ENCODE peak calls at places on chromosome 10, in nine cellular contexts. W is AG10803, E is RWPE1, A is psoas muscle, O is choroid plexus epithelial cell, G is left lung, Z is astrocyte of the spinal cord, S is HCT116, H is progenitor cell of endocrine pancreas. P is an unnamed sample.

GRCh38 chr10:79061441-79062315 is 7.1 kb upstream of the ZMIZ1 start:
- DNase-seq in W (no peak), E (no peak), A (peak), O (no peak), G (peak), Z (no peak), S (no peak), H (no peak), P (no peak)

GRCh38 chr10:129905553-129905952 is 58.5 kb downstream of the EBF3 start:
- DNase-seq in W (no peak), E (no peak), A (peak), O (no peak), G (no peak), Z (no peak), S (no peak), H (no peak), P (no peak)

GRCh38 chr10:25562547-25562946 is 371.5 kb upstream of the MYO3A start:
- DNase-seq in W (no peak), E (no peak), A (no peak), O (no peak), G (no peak), Z (no peak), S (no peak), H (no peak), P (no peak)

GRCh38 chr10:9625266-9625776 is 1392.4 kb upstream of the CELF2 start:
- DNase-seq in W (no peak), E (no peak), A (no peak), O (peak), G (no peak), Z (peak), S (no peak), H (no peak), P (no peak)

GRCh38 chr10:74081192-74081803 is 69.3 kb downstream of the AP3M1 start:
- DNase-seq in W (peak), E (peak), A (no peak), O (peak), G (no peak), Z (peak), S (peak), H (no peak), P (no peak)

GRCh38 chr10:27911645-27912044 is 87.2 kb downstream of the ODAD2 start:
- DNase-seq in W (peak), E (no peak), A (no peak), O (peak), G (no peak), Z (peak), S (no peak), H (no peak), P (peak)

GRCh38 chr10:62463364-62463763 is 89.2 kb downstream of the ZNF365 start:
- DNase-seq in W (no peak), E (no peak), A (no peak), O (no peak), G (no peak), Z (no peak), S (no peak), H (no peak), P (no peak)

GRCh38 chr10:620971-621370 is 68.5 kb downstream of the DIP2C start:
- DNase-seq in W (no peak), E (no peak), A (no peak), O (no peak), G (no peak), Z (no peak), S (no peak), H (no peak), P (no peak)

GRCh38 chr10:35331894-35332640 is 4.2 kb upstream of the CCNY start:
- DNase-seq in W (peak), E (peak), A (no peak), O (peak), G (no peak), Z (peak), S (peak), H (no peak), P (peak)

GRCh38 chr10:69004821-69005220 is 16.2 kb downstream of the KIFBP start:
- DNase-seq in W (peak), E (peak), A (no peak), O (peak), G (no peak), Z (peak), S (peak), H (no peak), P (peak)

GRCh38 chr10:70588255-70588654 is 14.3 kb downstream of the PRF1 start:
- DNase-seq in W (no peak), E (no peak), A (no peak), O (peak), G (no peak), Z (no peak), S (no peak), H (no peak), P (no peak)

GRCh38 chr10:114332808-114333207 is 71.5 kb downstream of the AFAP1L2 start:
- DNase-seq in W (peak), E (no peak), A (no peak), O (no peak), G (no peak), Z (no peak), S (no peak), H (no peak), P (no peak)

GRCh38 chr10:96987842-96988175 is 155.7 kb downstream of the LCOR start:
- DNase-seq in W (peak), E (no peak), A (no peak), O (no peak), G (no peak), Z (no peak), S (no peak), H (no peak), P (no peak)

GRCh38 chr10:133608855-133609254 is 17.7 kb downstream of the FRG2B start:
- DNase-seq in W (peak), E (peak), A (no peak), O (peak), G (no peak), Z (no peak), S (no peak), H (no peak), P (no peak)

GRCh38 chr10:75191821-75192568 is 18.6 kb upstream of the VDAC2 start:
- DNase-seq in W (peak), E (peak), A (peak), O (peak), G (peak), Z (peak), S (no peak), H (no peak), P (peak)

GRCh38 chr10:122561212-122561611 is 658 bp downstream of the DMBT1 start:
- DNase-seq in W (no peak), E (no peak), A (no peak), O (no peak), G (no peak), Z (no peak), S (no peak), H (no peak), P (no peak)

GRCh38 chr10:79146611-79147130 is 77.9 kb downstream of the ZMIZ1 start:
- DNase-seq in W (peak), E (no peak), A (peak), O (no peak), G (peak), Z (no peak), S (no peak), H (no peak), P (no peak)

GRCh38 chr10:119201233-119201632 is 6.1 kb upstream of the GRK5 start:
- DNase-seq in W (no peak), E (peak), A (no peak), O (no peak), G (no peak), Z (no peak), S (no peak), H (no peak), P (no peak)

GRCh38 chr10:13453896-13454295 is 74.9 kb downstream of the BEND7 start:
- DNase-seq in W (no peak), E (no peak), A (no peak), O (peak), G (peak), Z (no peak), S (no peak), H (no peak), P (no peak)

GRCh38 chr10:47028466-47028865 is 117.2 kb downstream of the PTPN20 start:
- DNase-seq in W (no peak), E (no peak), A (no peak), O (no peak), G (peak), Z (no peak), S (no peak), H (no peak), P (no peak)

GRCh38 chr10:125252937-125253336 is 92.6 kb upstream of the CTBP2 start:
- DNase-seq in W (no peak), E (no peak), A (no peak), O (no peak), G (no peak), Z (no peak), S (no peak), H (no peak), P (no peak)

GRCh38 chr10:118840776-118841468 is 86.2 kb upstream of the CACUL1 start:
- DNase-seq in W (no peak), E (no peak), A (no peak), O (no peak), G (no peak), Z (no peak), S (no peak), H (no peak), P (no peak)

GRCh38 chr10:21055339-21056135 is 158.4 kb upstream of the NEBL start:
- DNase-seq in W (no peak), E (no peak), A (no peak), O (no peak), G (no peak), Z (no peak), S (no peak), H (no peak), P (no peak)

GRCh38 chr10:5656737-5657579 is 9.4 kb downstream of the ASB13 start:
- DNase-seq in W (no peak), E (no peak), A (no peak), O (no peak), G (no peak), Z (no peak), S (no peak), H (no peak), P (no peak)

GRCh38 chr10:34526758-34527730 is 288.1 kb downstream of the PARD3 start:
- DNase-seq in W (peak), E (peak), A (no peak), O (peak), G (no peak), Z (peak), S (peak), H (no peak), P (peak)

GRCh38 chr10:86757110-86757790 is 831 bp downstream of the BMPR1A start:
- DNase-seq in W (peak), E (peak), A (peak), O (peak), G (peak), Z (peak), S (peak), H (peak), P (no peak)

GRCh38 chr10:52216852-52217251 is 97.2 kb upstream of the DKK1 start:
- DNase-seq in W (peak), E (no peak), A (no peak), O (peak), G (no peak), Z (peak), S (no peak), H (no peak), P (peak)

GRCh38 chr10:78756604-78757442 is 311.9 kb upstream of the ZMIZ1 start:
- DNase-seq in W (peak), E (peak), A (peak), O (peak), G (peak), Z (peak), S (peak), H (no peak), P (peak)

GRCh38 chr10:80409121-80409520 is 770 bp downstream of the PRXL2A start:
- DNase-seq in W (no peak), E (no peak), A (no peak), O (no peak), G (no peak), Z (no peak), S (no peak), H (no peak), P (no peak)

GRCh38 chr10:80410122-80410521 is 1.8 kb downstream of the PRXL2A start:
- DNase-seq in W (no peak), E (no peak), A (no peak), O (no peak), G (no peak), Z (no peak), S (no peak), H (no peak), P (no peak)

GRCh38 chr10:80406249-80406648 is 2.1 kb upstream of the PRXL2A start:
- DNase-seq in W (no peak), E (no peak), A (no peak), O (no peak), G (no peak), Z (no peak), S (no peak), H (no peak), P (no peak)

GRCh38 chr10:80407836-80408197 is 534 bp upstream of the PRXL2A start:
- DNase-seq in W (no peak), E (no peak), A (peak), O (no peak), G (peak), Z (no peak), S (peak), H (peak), P (no peak)

DNA sequence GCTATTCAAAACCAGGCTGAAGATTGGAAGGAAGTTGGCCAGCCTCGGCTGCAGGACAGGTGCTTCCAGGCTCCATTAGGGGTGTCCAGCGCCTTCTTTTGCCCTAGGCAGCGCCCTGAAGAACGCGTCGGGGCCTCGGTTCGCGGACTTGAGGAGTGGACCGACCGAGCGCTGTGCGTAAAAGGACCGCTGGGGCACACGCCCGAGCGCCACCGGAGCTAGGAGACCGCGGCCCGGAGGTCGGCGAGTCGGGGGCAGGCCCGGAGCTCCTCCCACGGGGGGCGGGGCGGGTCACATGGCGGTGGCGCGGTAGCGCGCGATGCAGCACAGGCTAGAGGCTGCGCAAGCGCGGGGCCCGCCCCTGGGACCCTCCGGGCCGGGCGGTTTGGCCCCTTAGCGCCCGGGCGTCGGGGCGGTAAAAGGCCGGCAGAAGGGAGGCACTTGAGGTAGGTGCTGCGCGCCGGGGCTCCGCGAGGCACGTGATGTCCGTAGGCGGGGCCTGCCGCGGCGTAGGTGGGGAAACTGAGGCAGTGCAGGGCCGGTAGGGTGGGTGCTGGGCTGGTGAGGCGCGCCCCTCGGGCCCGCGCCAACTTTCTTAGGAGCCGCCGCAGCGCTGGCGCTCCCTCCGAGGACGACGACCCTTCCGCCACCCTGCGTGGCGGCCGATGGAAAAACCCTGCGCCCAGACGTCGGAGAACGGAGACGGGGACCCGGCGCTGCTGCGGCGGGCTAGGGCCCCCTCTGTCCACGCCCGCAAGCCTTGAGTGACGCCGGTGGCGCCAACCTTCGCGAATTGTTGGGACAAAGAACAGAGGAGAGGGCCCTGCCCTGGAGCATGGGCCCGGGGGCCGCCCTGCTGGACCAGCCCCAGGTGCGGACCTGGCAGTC is at the start of gene PRXL2A:
- DNase-seq in W (no peak), E (peak), A (peak), O (peak), G (peak), Z (peak), S (no peak), H (peak), P (no peak)
- TF ChIP-seq CTCF in W (no peak), E (no peak), A (no peak), O (no peak), G (no peak), Z (no peak), S (no peak), H (no peak), P (no peak)

GRCh38 chr10:123996302-123996701 is 97.1 kb downstream of the CHST15 start:
- DNase-seq in W (no peak), E (no peak), A (no peak), O (no peak), G (no peak), Z (no peak), S (no peak), H (no peak), P (no peak)
- TF ChIP-seq CTCF in W (no peak), E (no peak), A (no peak), O (no peak), G (no peak), Z (no peak), S (no peak), H (no peak), P (no peak)

GRCh38 chr10:113076949-113077348 is 126.9 kb downstream of the TCF7L2 start:
- DNase-seq in W (no peak), E (no peak), A (no peak), O (no peak), G (no peak), Z (no peak), S (no peak), H (no peak), P (no peak)

GRCh38 chr10:113078282-113078907 is 128.3 kb downstream of the TCF7L2 start:
- DNase-seq in W (no peak), E (no peak), A (no peak), O (no peak), G (no peak), Z (no peak), S (no peak), H (no peak), P (no peak)

GRCh38 chr10:113084031-113084430 is 134.0 kb downstream of the TCF7L2 start:
- DNase-seq in W (no peak), E (no peak), A (no peak), O (peak), G (no peak), Z (no peak), S (no peak), H (no peak), P (no peak)

GRCh38 chr10:113080061-113080460 is 130.0 kb downstream of the TCF7L2 start:
- DNase-seq in W (peak), E (no peak), A (no peak), O (no peak), G (no peak), Z (no peak), S (no peak), H (no peak), P (no peak)

DNA sequence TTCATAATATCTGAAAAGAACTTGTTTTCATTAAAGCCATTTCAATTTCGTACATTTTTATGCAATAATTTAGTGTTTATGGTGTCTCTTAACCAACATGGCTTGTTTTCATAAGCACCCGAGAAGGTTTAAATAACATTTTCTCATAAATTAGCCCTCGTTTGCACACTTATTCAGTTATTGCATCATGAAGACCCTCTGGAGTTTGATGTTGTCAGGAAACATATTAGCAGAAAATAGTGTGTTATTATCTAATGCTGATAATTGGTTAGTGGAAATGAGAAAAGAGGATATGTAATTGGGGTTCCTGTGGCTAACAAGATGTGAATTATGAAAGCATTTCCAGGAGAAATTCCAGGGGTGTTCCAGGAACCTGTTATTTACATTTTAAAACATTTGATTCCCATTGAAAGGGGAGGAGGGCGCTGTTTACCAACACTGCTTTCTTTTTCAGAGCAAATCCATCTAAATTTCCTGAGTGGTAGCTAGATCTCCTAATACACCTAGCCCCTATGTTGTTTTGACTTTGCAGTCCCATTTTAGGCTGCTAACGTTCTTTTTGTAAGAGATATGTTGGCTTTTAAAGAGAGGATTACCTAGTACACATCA is 130.7 kb downstream of the TCF7L2 start:
- DNase-seq in W (no peak), E (no peak), A (no peak), O (no peak), G (no peak), Z (no peak), S (no peak), H (no peak), P (no peak)
- TF ChIP-seq CTCF in W (peak), E (no peak), A (no peak), O (peak), G (no peak), Z (no peak), S (peak), H (peak), P (no peak)

DNA sequence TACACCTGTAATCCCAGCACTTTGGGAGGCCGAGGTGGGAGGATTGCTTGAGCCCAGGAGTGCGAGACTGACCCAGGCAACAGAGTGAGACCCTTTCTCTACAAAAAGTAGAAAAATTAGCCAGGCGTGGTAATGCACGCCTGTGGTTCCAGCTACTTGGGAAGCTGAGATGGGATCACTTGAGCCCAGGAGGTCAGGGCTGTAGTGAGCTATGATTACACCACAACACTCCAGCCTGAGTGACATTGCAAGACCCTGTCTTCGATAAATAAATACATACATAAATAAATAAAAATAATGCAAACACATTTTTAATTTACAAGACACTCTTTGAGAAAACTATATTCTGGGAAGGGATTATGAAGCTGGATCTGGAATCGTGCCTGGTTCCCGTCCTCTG is 236.1 kb downstream of the BAMBI start:
- DNase-seq in W (no peak), E (no peak), A (no peak), O (no peak), G (no peak), Z (no peak), S (no peak), H (no peak), P (no peak)
- TF ChIP-seq CTCF in W (no peak), E (no peak), A (no peak), O (no peak), G (no peak), Z (no peak), S (no peak), H (no peak), P (no peak)

GRCh38 chr10:17914169-17915045 is 37.3 kb upstream of the SLC39A12 start:
- DNase-seq in W (no peak), E (no peak), A (no peak), O (no peak), G (no peak), Z (no peak), S (no peak), H (no peak), P (no peak)

GRCh38 chr10:17912764-17913163 is 39.0 kb upstream of the SLC39A12 start:
- DNase-seq in W (no peak), E (no peak), A (no peak), O (peak), G (no peak), Z (no peak), S (no peak), H (no peak), P (no peak)

GRCh38 chr10:17906002-17906401 is 45.7 kb upstream of the SLC39A12 start:
- DNase-seq in W (no peak), E (no peak), A (no peak), O (no peak), G (no peak), Z (no peak), S (no peak), H (no peak), P (no peak)

GRCh38 chr10:17913604-17914003 is 38.1 kb upstream of the SLC39A12 start:
- DNase-seq in W (no peak), E (no peak), A (no peak), O (no peak), G (no peak), Z (no peak), S (no peak), H (no peak), P (no peak)

GRCh38 chr10:17910144-17910789 is 41.5 kb upstream of the SLC39A12 start:
- DNase-seq in W (peak), E (peak), A (no peak), O (peak), G (no peak), Z (peak), S (peak), H (no peak), P (peak)
- TF ChIP-seq CTCF in W (peak), E (peak), A (peak), O (peak), G (peak), Z (peak), S (peak), H (peak), P (peak)

GRCh38 chr10:26869528-26869927 is 8.8 kb upstream of the ABI1 start:
- DNase-seq in W (peak), E (peak), A (no peak), O (no peak), G (no peak), Z (no peak), S (no peak), H (no peak), P (no peak)

GRCh38 chr10:26870766-26871165 is 10.0 kb upstream of the ABI1 start:
- DNase-seq in W (no peak), E (no peak), A (no peak), O (no peak), G (no peak), Z (no peak), S (no peak), H (no peak), P (no peak)
- TF ChIP-seq CTCF in W (no peak), E (no peak), A (no peak), O (no peak), G (no peak), Z (no peak), S (no peak), H (no peak), P (no peak)

GRCh38 chr10:72061491-72061890 is 26.9 kb downstream of the SPOCK2 start:
- DNase-seq in W (no peak), E (no peak), A (peak), O (no peak), G (no peak), Z (no peak), S (no peak), H (no peak), P (no peak)
- TF ChIP-seq CTCF in W (peak), E (no peak), A (no peak), O (peak), G (no peak), Z (peak), S (peak), H (peak), P (peak)

P was measured in astrocyte of the cerebellum.